ENCODE peak calls at places on chromosomes 2 and 18, in seven cellular contexts. G is K562, X is HepG2, J is HCT116, F is A549, A is endothelial cell of umbilical vein, B is H1. Y is an unnamed sample.

GRCh38 chr2:18061717-18062116 is 183.2 kb downstream of the KCNS3 start:
- DNase-seq in J (no peak), A (no peak), F (no peak), B (no peak), X (no peak), G (no peak), Y (no peak)

GRCh38 chr2:179106342-179107178 is 56.6 kb upstream of the CCDC141 start:
- DNase-seq in G (no peak), B (no peak), J (peak; percentile 83), A (peak; percentile 99), F (peak; percentile 84), X (peak; percentile 83), Y (peak; percentile 42)

GRCh38 chr2:102619414-102620319 is at the start of gene SLC9A2:
- DNase-seq in F (peak; percentile 52), X (no peak), G (peak; percentile 69), B (no peak), J (no peak), A (peak; percentile 6), Y (peak; percentile 36)

GRCh38 chr2:238097988-238098853 is 1.9 kb upstream of the ESPNL start:
- DNase-seq in G (peak; percentile 92), A (peak; percentile 79), J (peak; percentile 90), B (peak; percentile 60), F (peak; percentile 84), X (no peak), Y (peak; percentile 75)

GRCh38 chr18:64712035-64712434 is 563.1 kb upstream of the LINC00305 start:
- DNase-seq in X (no peak), G (no peak), B (no peak), F (no peak), A (no peak), J (no peak), Y (no peak)

GRCh38 chr2:138767101-138767500 is 13.1 kb downstream of the NXPH2 start:
- DNase-seq in F (no peak), A (no peak), X (no peak), G (no peak), B (no peak), J (no peak), Y (no peak)

GRCh38 chr18:32907656-32908441 is 135.0 kb upstream of the KLHL14 start:
- DNase-seq in B (no peak), X (no peak), F (no peak), A (no peak), J (no peak), G (no peak), Y (no peak)

GRCh38 chr2:153487482-153487881 is 8.9 kb upstream of the RPRM start:
- DNase-seq in B (no peak), J (no peak), F (no peak), A (no peak), X (no peak), G (no peak), Y (no peak)

GRCh38 chr2:36487947-36488346 is 110.0 kb downstream of the FEZ2 start:
- DNase-seq in A (no peak), J (no peak), B (no peak), G (no peak), X (no peak), F (no peak), Y (no peak)

GRCh38 chr2:199704358-199705238 is 146.4 kb downstream of the FTCDNL1 start:
- DNase-seq in J (peak; percentile 36), G (peak; percentile 23), F (peak; percentile 52), B (no peak), A (peak; percentile 4), X (peak; percentile 53), Y (peak; percentile 83)

GRCh38 chr2:64661770-64662169 is 8.1 kb upstream of the SERTAD2 start:
- DNase-seq in F (no peak), B (no peak), A (peak; percentile 14), J (no peak), G (no peak), X (no peak), Y (peak; percentile 74)

GRCh38 chr2:230777681-230778080 is 65.0 kb downstream of the CAB39 start:
- DNase-seq in J (no peak), A (peak; percentile 77), G (no peak), X (no peak), B (no peak), F (no peak), Y (no peak)

GRCh38 chr2:197293252-197294007 is 17.1 kb downstream of the ANKRD44 start:
- DNase-seq in A (no peak), B (no peak), X (no peak), F (no peak), J (no peak), G (no peak), Y (peak; percentile 86)

GRCh38 chr2:170521299-170521698 is 193.8 kb upstream of the SP5 start:
- DNase-seq in A (no peak), G (no peak), B (no peak), X (no peak), J (no peak), F (no peak), Y (no peak)

GRCh38 chr2:106859498-106859897 is 26.5 kb downstream of the ST6GAL2 start:
- DNase-seq in X (no peak), B (no peak), F (no peak), A (no peak), G (no peak), J (no peak), Y (no peak)

GRCh38 chr2:55403177-55403998 is 16.3 kb downstream of the CCDC88A start:
- DNase-seq in X (no peak), F (no peak), B (no peak), A (no peak), J (no peak), G (no peak), Y (no peak)

GRCh38 chr2:119820275-119820674 is 60.6 kb downstream of the PTPN4 start:
- DNase-seq in X (no peak), G (no peak), B (no peak), J (no peak), F (peak; percentile 58), A (peak; percentile 97), Y (no peak)

GRCh38 chr2:231854616-231855125 is 68.4 kb downstream of the COPS7B start:
- DNase-seq in G (no peak), J (no peak), A (no peak), X (no peak), F (no peak), B (no peak), Y (no peak)

GRCh38 chr2:12964904-12965539 is 248.3 kb downstream of the TRIB2 start:
- DNase-seq in F (no peak), G (peak; percentile 20), B (no peak), J (no peak), A (no peak), X (no peak), Y (no peak)

GRCh38 chr2:190407662-190408537 is at the start of gene MFSD6:
- DNase-seq in F (peak; percentile 45), A (no peak), G (peak; percentile 68), B (no peak), J (no peak), X (no peak), Y (peak; percentile 44)
- TF ChIP-seq MAX in F (peak; percentile 26), A (no peak), G (no peak), B (peak; percentile 45), J (no peak), X (no peak), Y (no peak)

GRCh38 chr18:72848534-72849237 is 19.1 kb downstream of the NETO1 start:
- DNase-seq in X (no peak), G (no peak), F (no peak), J (no peak), B (no peak), A (no peak), Y (no peak)
- TF ChIP-seq POLR2A in X (no peak), G (no peak), F (no peak), J (no peak), B (no peak), A (no peak), Y (no peak)

GRCh38 chr2:239266436-239266770 is 134.4 kb downstream of the HDAC4 start:
- DNase-seq in F (no peak), A (no peak), G (no peak), B (no peak), X (no peak), J (no peak), Y (no peak)

GRCh38 chr2:239266779-239267410 is 133.9 kb downstream of the HDAC4 start:
- DNase-seq in J (no peak), F (no peak), X (no peak), A (no peak), B (no peak), G (no peak), Y (peak; percentile 27)

GRCh38 chr2:239268082-239268481 is 132.7 kb downstream of the HDAC4 start:
- DNase-seq in B (no peak), F (peak; percentile 66), G (no peak), X (no peak), J (no peak), A (peak; percentile 13), Y (no peak)

GRCh38 chr2:239268549-239268948 is 132.3 kb downstream of the HDAC4 start:
- DNase-seq in J (no peak), B (no peak), G (no peak), X (no peak), F (no peak), A (no peak), Y (peak; percentile 55)

DNA sequence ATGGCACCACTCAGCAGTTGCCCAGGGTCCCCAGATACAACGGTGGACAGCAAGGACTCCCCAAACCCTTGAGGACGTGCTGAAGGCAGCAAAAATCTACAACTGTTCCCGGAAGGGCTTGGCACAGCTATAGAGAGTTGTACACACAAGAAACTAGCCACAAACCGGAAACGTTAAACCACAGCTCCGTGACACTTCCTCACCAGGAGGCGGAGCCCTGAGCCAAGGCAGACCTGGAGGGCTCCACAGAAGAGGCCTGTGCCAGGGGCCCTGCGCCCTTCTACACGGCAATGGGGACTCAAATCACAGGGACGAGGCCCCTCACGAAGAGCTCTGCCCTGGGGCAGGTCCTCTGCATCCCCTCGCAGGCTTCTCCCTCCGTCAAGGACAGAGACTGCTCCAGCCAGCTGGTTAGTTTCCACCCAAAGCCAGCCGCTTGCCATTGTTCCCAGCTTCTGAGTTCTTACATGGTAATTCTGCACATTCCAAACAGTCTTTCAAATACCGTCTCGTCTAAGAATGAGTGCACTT is 133.3 kb downstream of the HDAC4 start:
- DNase-seq in B (no peak), A (peak; percentile 37), X (no peak), G (peak; percentile 40), F (no peak), J (peak; percentile 53), Y (peak; percentile 97)
- TF ChIP-seq MAX in B (no peak), A (no peak), X (no peak), G (no peak), F (no peak), J (no peak), Y (peak; percentile 43)

DNA sequence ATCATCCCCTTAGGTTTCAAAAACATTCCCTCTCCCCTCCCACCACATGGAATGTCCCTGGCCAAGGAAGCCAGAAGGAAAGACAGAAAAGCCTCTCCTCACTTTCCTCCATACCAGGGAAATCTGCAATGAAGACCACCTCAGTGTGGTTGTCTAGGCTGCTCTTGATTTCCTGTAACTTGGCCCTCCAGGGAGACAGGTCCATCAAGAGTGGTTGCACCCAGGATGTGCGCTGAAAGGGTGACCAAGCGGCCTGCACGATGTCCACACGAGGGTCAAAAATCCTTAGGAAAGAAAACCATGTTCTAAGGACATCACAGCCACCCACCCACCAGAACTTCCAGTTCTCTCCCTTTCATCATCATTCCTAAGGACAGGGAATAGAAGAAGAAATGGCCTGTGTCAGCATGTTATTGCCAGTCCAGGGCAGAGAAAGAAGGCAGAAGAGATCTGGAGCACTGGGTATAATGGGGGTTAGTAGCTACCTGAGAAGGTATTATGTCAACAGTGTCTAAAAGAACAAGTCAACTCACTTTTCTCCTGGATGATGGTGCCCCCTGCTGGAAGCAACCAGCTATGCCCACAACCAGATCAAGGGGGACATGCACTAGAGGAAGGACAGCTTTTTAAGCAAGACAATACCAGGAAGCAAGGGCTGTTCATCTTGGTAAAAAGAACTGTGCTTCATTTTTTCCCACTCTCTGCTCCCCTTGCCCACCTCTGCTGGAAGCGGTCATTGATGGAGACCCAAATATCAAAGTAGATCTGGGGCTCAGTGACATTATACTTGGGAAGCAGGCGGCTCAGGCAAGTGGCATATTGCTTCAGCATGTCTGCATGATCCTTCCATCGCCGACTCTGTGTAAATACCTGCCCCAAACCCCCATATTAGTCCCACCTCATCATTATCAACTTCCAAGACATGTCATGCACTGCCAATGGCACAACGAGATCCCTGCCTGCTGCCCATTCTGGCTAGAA is 9.3 kb downstream of the GGCX start:
- DNase-seq in J (peak; percentile 72), X (peak; percentile 83), A (peak; percentile 86), F (peak; percentile 87), B (peak; percentile 60), G (peak; percentile 69), Y (peak; percentile 89)
- TF ChIP-seq POLR2A in J (no peak), X (no peak), A (no peak), F (no peak), B (no peak), G (no peak), Y (no peak)

Y was measured in NB4.